ENCODE peak calls at places on chromosomes 3 and 15, in five cellular contexts. X is neural progenitor cell, M is heart left ventricle, B is aorta, T is ovary. K is an unnamed sample. For H3K4me1, the result is how much of the 10 kb centered on the place peaks cover.

GRCh38 chr15:79957741-79958140 is 13.3 kb downstream of the BCL2A1 start:
- DNase-seq in T (no peak), M (no peak), B (no peak), X (no peak), K (no peak)

GRCh38 chr3:175304437-175304836 is 445.3 kb downstream of the NAALADL2 start:
- DNase-seq in M (peak), B (no peak), X (no peak), T (no peak), K (no peak)

GRCh38 chr3:65576942-65577341 is 461.8 kb downstream of the MAGI1 start:
- DNase-seq in B (no peak), T (no peak), X (no peak), M (no peak), K (no peak)

GRCh38 chr3:156483426-156483825 is 71.5 kb downstream of the SSR3 start:
- DNase-seq in X (no peak), T (no peak), M (no peak), B (no peak), K (no peak)

GRCh38 chr3:30232142-30232541 is 374.3 kb upstream of the TGFBR2 start:
- DNase-seq in X (no peak), T (no peak), M (peak), B (no peak), K (no peak)

GRCh38 chr3:51706788-51707731 is at the start of gene GRM2:
- DNase-seq in T (peak), X (peak), M (peak), B (peak), K (peak)

GRCh38 chr15:62854420-62855084 is 188.0 kb upstream of the TPM1 start:
- DNase-seq in M (no peak), T (no peak), B (no peak), X (no peak), K (no peak)

GRCh38 chr3:192802957-192803899 is 75.9 kb upstream of the FGF12 start:
- DNase-seq in X (peak), T (no peak), B (no peak), M (no peak), K (no peak)

GRCh38 chr3:120497318-120497717 is 46.5 kb upstream of the FSTL1 start:
- DNase-seq in B (no peak), M (no peak), X (no peak), T (no peak), K (no peak)

GRCh38 chr3:38004415-38005075 is 14.0 kb downstream of the VILL start:
- DNase-seq in X (peak), T (peak), B (peak), M (peak), K (peak)

GRCh38 chr3:22189616-22190015 is 438.6 kb upstream of the ZNF385D start:
- DNase-seq in M (no peak), T (no peak), X (no peak), B (no peak), K (no peak)

GRCh38 chr3:71725279-71725991 is at the start of gene EIF4E3:
- DNase-seq in M (peak), B (peak), T (peak), X (peak), K (peak)

GRCh38 chr3:146780251-146780650 is 175.1 kb upstream of the PLSCR5 start:
- DNase-seq in X (no peak), M (no peak), B (no peak), T (no peak), K (no peak)

GRCh38 chr3:119195911-119196310 is 22.5 kb downstream of the UPK1B start:
- DNase-seq in T (no peak), B (no peak), X (no peak), M (no peak), K (no peak)

GRCh38 chr3:144770813-144771400 is 799.3 kb downstream of the DIPK2A start:
- DNase-seq in X (peak), T (no peak), M (no peak), B (no peak), K (no peak)

GRCh38 chr15:71151061-71151460 is 35.8 kb downstream of the THSD4 start:
- DNase-seq in T (no peak), M (no peak), X (no peak), B (no peak), K (no peak)

GRCh38 chr3:65425880-65426279 is 612.8 kb downstream of the MAGI1 start:
- DNase-seq in T (no peak), X (peak), M (no peak), B (no peak), K (no peak)

GRCh38 chr15:58513681-58514336 is 82.0 kb downstream of the LIPC start:
- DNase-seq in X (no peak), B (no peak), T (no peak), M (no peak), K (no peak)

GRCh38 chr3:70805044-70805732 is 492.8 kb upstream of the MDFIC2 start:
- DNase-seq in T (no peak), B (no peak), X (no peak), M (no peak), K (no peak)

GRCh38 chr15:96893159-96893906 is 562.8 kb downstream of the NR2F2 start:
- DNase-seq in M (no peak), T (no peak), X (peak), B (no peak), K (no peak)

GRCh38 chr3:177607596-177607995 is 410.3 kb upstream of the TBL1XR1 start:
- DNase-seq in B (no peak), M (no peak), X (no peak), T (no peak), K (no peak)

GRCh38 chr3:152192050-152192449 is 76.7 kb upstream of the MBNL1 start:
- DNase-seq in B (no peak), X (no peak), T (no peak), M (no peak), K (no peak)

GRCh38 chr15:27561816-27562215 is 537.3 kb downstream of the OCA2 start:
- DNase-seq in B (no peak), X (no peak), M (no peak), T (no peak), K (no peak)

GRCh38 chr15:39624806-39625205 is 43.9 kb downstream of the THBS1 start:
- DNase-seq in T (peak), M (peak), B (peak), X (no peak), K (no peak)

GRCh38 chr3:45795882-45796765 is at the start of gene SLC6A20:
- DNase-seq in M (no peak), X (peak), T (no peak), B (no peak), K (peak)

GRCh38 chr15:51737538-51738305 is at the start of gene LYSMD2:
- DNase-seq in T (peak), B (peak), X (peak), M (peak), K (peak)

GRCh38 chr3:46857485-46858341 is 5.5 kb downstream of the MYL3 start:
- DNase-seq in B (peak), M (peak), X (no peak), T (peak), K (no peak)

GRCh38 chr15:67175643-67176071 is 78.8 kb downstream of the AAGAB start:
- DNase-seq in T (peak), M (no peak), X (no peak), B (peak), K (no peak)

GRCh38 chr3:100090669-100091005 is 23.7 kb downstream of the FILIP1L start:
- DNase-seq in M (no peak), T (no peak), B (no peak), X (no peak), K (no peak)

GRCh38 chr3:100087203-100087602 is 27.1 kb downstream of the FILIP1L start:
- DNase-seq in T (no peak), B (no peak), X (no peak), M (no peak), K (no peak)

GRCh38 chr3:100088735-100089368 is 25.4 kb downstream of the FILIP1L start:
- DNase-seq in T (no peak), X (no peak), M (no peak), B (no peak), K (no peak)

GRCh38 chr3:100086401-100086800 is 27.9 kb downstream of the FILIP1L start:
- DNase-seq in X (no peak), M (no peak), T (no peak), B (no peak), K (no peak)

GRCh38 chr3:100089802-100090668 is 24.3 kb downstream of the FILIP1L start:
- DNase-seq in B (peak), X (peak), M (no peak), T (no peak), K (no peak)
- H3K4me1 ChIP-seq in B (under half), X (under half), M (under half), T (under half), K (under half)

GRCh38 chr15:55707523-55707922 is 35.4 kb downstream of the PRTG start:
- DNase-seq in B (no peak), T (no peak), M (no peak), X (no peak), K (no peak)
- H3K4me1 ChIP-seq in B (under half), T (under half), M (under half), X (under half), K (under half)

GRCh38 chr3:124999317-124999716 is 56.5 kb downstream of the HEG1 start:
- DNase-seq in M (no peak), X (no peak), T (no peak), B (no peak), K (peak)
- H3K4me1 ChIP-seq in M (half or more), X (half or more), T (under half), B (under half), K (under half)

DNA sequence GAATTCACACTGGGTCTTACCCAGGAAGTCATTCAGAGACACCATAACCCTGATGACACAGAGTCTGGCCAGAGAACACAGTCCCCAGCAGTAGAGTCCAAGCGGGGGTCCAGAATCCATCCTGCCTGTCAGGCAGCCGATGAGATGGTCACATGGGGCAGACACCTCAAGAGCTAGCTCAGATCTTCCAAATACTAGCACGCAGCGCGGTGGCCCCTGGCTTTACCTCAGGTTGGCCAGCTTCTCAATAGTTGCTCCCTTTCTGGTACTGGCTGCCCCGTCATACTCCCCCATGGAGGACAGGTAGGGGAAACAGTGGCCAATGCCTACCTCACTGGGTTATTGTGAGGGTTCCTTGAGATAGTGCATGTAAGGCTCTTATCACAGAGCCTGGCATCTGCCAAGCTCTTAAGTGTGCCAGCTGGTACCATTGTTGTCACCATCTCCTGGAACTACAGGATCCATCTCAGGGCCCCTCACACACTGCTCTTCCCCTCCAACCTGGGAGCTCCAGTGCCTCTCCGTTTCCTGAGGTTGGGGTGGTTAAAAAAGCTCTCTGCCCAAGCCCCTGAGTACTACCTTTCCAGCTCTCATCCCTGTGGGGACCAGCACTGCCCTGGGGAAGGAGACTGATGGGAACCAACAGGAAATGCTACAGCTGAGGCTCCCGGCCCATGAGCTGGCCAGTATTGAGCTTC is 3.5 kb upstream of the SLC28A1 start:
- DNase-seq in B (no peak), M (no peak), X (no peak), T (no peak), K (no peak)
- H3K4me1 ChIP-seq in B (under half), M (under half), X (under half), T (under half), K (under half)

DNA sequence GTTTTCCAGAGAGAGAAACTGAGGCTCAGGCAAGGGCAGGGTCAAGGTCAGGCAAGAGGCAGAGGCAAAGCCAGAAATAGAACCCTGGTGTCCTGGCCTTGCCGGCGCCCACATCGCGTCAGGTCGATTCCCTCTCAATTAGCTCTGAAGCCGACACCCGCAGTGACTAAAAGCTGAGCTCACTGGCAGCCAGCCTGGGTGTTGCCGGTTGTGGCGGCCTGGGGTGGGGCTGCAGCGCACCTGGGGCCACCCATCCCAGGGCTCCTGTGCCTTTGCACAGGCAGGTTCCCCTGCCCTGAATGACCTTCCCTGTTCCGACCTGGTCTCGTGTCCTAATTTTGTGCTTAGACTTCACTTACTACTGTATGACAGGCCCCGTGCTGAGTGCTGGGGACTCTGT is 6.2 kb downstream of the SEMA3F start:
- DNase-seq in X (no peak), B (no peak), M (no peak), T (no peak), K (no peak)
- H3K4me1 ChIP-seq in X (half or more), B (under half), M (half or more), T (under half), K (under half)

GRCh38 chr15:60374628-60375081 is 23.1 kb downstream of the ANXA2 start:
- DNase-seq in B (peak), M (peak), T (no peak), X (peak), K (peak)

GRCh38 chr15:60373745-60374144 is 24.0 kb downstream of the ANXA2 start:
- DNase-seq in X (no peak), M (no peak), T (no peak), B (no peak), K (no peak)

GRCh38 chr15:60376677-60377095 is 21.1 kb downstream of the ANXA2 start:
- DNase-seq in T (no peak), B (no peak), M (no peak), X (no peak), K (no peak)

GRCh38 chr15:60374209-60374608 is 23.6 kb downstream of the ANXA2 start:
- DNase-seq in B (no peak), X (no peak), T (no peak), M (no peak), K (no peak)

DNA sequence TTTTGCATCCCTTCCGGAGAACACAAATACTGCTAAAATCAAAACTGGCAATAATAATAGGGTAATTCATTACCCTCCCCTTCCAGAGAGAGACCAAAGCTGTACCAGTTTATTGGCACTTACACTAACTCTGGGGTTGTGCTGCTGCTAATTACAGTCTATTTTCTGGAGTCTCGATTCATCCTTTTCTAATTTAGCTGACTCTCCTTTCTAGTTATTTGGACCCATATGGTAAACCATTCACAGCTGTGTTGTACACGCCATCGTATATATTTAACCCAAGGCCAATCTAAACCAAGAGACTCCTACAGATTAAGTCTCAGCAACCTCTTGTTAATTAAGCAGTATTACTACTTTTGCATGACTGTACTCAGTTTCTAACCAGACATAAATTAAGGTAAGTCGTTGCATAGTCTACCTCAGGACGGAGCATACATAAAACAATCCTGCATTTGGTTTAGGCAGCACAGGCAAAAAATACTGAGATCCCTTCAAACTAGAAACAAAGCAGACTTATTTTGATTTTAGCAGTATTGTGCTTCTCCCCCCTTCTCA is 22.5 kb downstream of the ANXA2 start:
- DNase-seq in T (no peak), X (no peak), B (no peak), M (no peak), K (no peak)
- H3K4me1 ChIP-seq in T (under half), X (under half), B (under half), M (half or more), K (under half)

K was measured in pancreas.